ENCODE peak calls at places on chromosomes 5 and 9, in four cellular contexts. V is K562, W is HepG2, Q is GM12878. G is an unnamed sample.

GRCh38 chr5:466661-467310 is 23.8 kb downstream of the EXOC3 start:
- DNase-seq in W (no peak), V (no peak), Q (no peak), G (peak; percentile 7)

GRCh38 chr5:149049371-149049781 is 13.5 kb downstream of the SH3TC2 start:
- DNase-seq in W (peak; percentile 47), V (no peak), Q (no peak), G (no peak)

GRCh38 chr9:693460-694390 is 147.8 kb upstream of the DMRT1 start:
- DNase-seq in W (no peak), Q (no peak), V (no peak), G (no peak)

GRCh38 chr9:106878943-106879916 is 16.3 kb downstream of the ZNF462 start:
- DNase-seq in W (no peak), V (no peak), Q (no peak), G (no peak)

GRCh38 chr5:38765461-38765861 is 80.4 kb upstream of the OSMR start:
- DNase-seq in Q (no peak), W (no peak), V (no peak), G (no peak)

GRCh38 chr9:98101868-98102273 is 17.2 kb downstream of the TRIM14 start:
- DNase-seq in W (no peak), V (no peak), Q (peak; percentile 99), G (no peak)

GRCh38 chr5:172680921-172681320 is 39.9 kb downstream of the NEURL1B start:
- DNase-seq in V (no peak), Q (no peak), W (no peak), G (no peak)

GRCh38 chr5:124908603-124909451 is 162.4 kb upstream of the ZNF608 start:
- DNase-seq in V (no peak), Q (peak; percentile 75), W (peak; percentile 6), G (no peak)

GRCh38 chr9:131258186-131258585 is 18.1 kb downstream of the FAM78A start:
- DNase-seq in W (no peak), Q (no peak), V (peak; percentile 49), G (no peak)

GRCh38 chr9:99463144-99463543 is 241.1 kb downstream of the SEC61B start:
- DNase-seq in V (no peak), Q (no peak), W (no peak), G (no peak)

GRCh38 chr5:103272377-103272776 is 13.8 kb downstream of the MACIR start:
- DNase-seq in W (no peak), V (no peak), Q (no peak), G (no peak)

GRCh38 chr5:171419663-171420428 is 399 bp downstream of the FGF18 start:
- DNase-seq in W (no peak), V (no peak), Q (no peak), G (peak; percentile 52)

DNA sequence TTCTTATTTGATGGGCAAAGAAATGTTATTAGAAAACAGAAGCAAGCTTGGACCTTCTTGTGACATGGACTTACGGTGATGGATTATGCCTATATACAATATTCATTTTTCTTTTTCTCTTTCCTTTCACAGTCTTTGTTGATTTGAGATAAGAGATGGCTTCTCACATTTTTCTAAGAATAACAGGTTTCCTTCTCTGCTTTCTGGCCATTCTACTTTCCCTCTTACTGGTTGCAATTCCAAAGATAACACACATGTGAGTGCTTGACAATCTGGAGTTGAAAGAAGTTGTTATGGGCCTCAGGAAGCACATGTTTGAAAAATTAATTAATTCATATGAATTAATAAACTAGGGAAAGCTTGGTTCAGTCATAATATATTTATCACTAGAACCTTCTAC is 89.8 kb upstream of the RPS23 start:
- DNase-seq in W (no peak), V (no peak), Q (no peak), G (no peak)
- TF ChIP-seq ATF3 in W (no peak), V (no peak), Q (no peak), G (no peak)

DNA sequence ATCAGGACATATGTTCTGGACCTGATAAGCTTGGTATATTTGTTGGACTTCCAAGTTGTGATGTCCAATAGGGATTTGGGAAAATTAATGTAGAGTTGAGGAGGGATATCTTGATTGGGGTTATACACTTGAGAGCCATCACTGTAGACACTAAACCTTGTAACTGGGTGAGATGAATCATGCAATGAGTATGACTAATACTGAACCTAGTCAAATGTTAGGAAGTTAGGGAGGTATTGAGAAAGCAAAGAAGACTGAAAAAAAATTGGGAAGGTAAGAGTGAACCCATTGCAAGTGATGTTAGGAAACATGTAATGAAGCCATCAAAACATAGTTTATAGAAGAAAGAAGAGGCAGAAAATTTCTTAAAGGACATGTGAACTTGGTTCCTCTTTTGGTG is 668.4 kb upstream of the CDH9 start:
- DNase-seq in W (no peak), V (no peak), Q (no peak), G (no peak)
- TF ChIP-seq TCF7 in W (no peak), V (no peak), Q (no peak), G (no peak)

DNA sequence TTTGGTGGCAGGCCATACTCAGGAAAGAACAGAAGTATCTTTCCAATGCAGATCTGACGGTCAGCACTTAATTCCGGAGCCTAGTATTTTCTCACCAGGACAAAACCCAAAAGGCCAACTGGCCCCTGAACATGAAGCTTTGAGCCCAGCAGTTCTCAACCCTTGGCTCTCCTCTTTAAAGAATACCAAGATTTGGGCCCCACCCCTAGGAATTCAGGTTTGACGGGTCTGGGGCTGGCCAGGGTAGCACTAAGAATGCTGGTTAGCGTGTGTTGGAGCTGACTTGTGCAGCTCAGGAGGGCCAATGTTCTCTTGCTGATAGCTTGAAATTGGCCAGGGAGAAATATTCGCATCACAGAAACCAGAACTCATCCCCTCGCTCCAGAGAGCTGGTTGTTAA is 88.3 kb upstream of the PTCH1 start:
- DNase-seq in V (no peak), Q (no peak), W (no peak), G (peak; percentile 50)
- TF ChIP-seq ATF3 in V (no peak), Q (no peak), W (no peak), G (no peak)

GRCh38 chr9:136059321-136059791 is 35.7 kb downstream of the NACC2 start:
- DNase-seq in Q (no peak), V (no peak), W (no peak), G (peak; percentile 12)

GRCh38 chr9:136061405-136061804 is 33.7 kb downstream of the NACC2 start:
- DNase-seq in W (no peak), V (no peak), Q (no peak), G (peak; percentile 9)

GRCh38 chr9:136059851-136060670 is 35.0 kb downstream of the NACC2 start:
- DNase-seq in Q (no peak), W (no peak), V (no peak), G (peak; percentile 11)

GRCh38 chr9:136058801-136059302 is 36.2 kb downstream of the NACC2 start:
- DNase-seq in Q (no peak), V (no peak), W (no peak), G (peak; percentile 13)

GRCh38 chr9:136060671-136061371 is 34.3 kb downstream of the NACC2 start:
- DNase-seq in Q (no peak), V (no peak), W (no peak), G (peak; percentile 4)
- TF ChIP-seq TCF7 in Q (no peak), V (no peak), W (no peak), G (no peak)

GRCh38 chr9:38761999-38762398 is 42.1 kb upstream of the FAM240B start:
- DNase-seq in V (no peak), W (no peak), Q (no peak), G (no peak)

GRCh38 chr9:38761334-38761733 is 41.4 kb upstream of the FAM240B start:
- DNase-seq in Q (no peak), W (no peak), V (no peak), G (no peak)
- TF ChIP-seq ATF3 in Q (no peak), W (no peak), V (no peak), G (no peak)

DNA sequence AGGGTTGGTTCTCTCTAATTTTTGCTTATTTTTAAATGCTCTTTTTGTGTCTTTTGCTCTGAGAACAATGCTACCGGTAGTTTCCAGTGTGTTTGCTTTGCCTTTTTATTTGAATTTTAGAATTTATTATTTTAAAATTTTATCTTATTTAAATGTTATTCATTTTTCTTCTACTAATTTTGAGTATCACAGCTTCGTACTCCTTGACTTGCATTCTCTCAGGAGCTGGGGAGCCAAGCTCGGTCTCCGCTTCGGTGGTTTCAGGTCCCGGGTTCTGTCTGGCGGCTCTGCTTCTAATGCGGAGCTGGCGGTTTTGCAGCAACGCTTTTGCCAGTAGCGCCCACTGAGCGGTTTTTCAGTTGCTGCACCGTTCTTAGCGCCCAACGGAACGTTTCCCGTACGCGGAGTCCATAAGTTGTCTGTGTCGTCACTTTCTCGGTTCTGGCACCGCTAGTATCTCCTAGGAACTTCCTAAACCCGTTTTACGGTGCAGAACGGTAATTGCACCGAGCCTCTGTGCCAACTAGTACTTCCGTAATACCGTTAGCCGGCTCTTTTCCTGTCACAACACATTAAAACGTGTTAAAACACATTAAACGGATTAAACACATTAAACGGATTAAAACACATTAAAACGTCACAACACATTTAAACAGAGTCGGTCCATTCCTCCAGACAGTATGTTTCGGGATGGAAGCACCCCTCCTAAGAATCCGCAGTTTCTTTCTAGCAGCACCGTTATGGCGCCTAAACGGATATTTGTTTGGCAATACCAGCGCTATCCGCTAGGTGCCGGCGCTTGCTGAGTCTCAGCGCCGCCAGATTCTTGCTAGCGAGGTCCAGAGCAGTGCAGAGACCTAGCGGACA is 45.6 kb downstream of the ANXA2R start:
- DNase-seq in Q (no peak), V (peak; percentile 70), W (peak; percentile 81), G (peak; percentile 90)
- TF ChIP-seq TCF7 in Q (no peak), V (no peak), W (no peak), G (no peak)

DNA sequence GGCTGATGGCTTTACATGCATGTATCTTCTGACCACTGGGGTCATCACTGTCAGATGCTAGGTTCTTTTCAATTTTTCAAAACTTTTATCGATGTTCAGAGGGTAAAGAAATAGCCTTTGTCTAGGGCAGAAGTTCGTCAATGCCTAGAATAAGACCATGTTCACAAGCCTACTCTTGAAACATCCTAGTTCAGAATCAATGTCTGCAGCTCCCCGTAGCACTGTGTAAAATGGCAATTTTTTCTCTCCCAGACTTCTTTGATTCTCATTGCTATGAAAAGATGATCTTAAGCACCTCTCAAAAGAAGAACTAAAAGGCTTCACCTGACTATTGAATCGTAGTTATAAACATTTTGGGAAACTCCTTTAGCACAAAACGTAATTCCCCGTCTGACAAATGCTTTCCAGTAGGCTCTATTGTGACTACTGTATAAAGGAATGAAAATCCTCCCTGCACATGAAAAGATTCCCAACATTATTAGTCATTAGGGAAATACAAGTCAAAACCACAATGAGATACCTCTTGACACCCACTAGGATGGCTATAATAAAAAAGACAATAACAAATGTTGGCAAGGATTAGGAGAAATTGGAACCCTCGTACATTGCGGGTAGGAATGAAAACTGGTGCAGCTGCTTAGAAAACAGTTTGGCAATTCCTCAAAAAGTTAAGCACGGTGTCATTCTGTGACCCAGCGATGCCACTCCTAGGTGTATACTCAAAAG is 263.5 kb downstream of the ARHGAP26 start:
- DNase-seq in W (no peak), Q (no peak), V (no peak), G (no peak)
- TF ChIP-seq ATF3 in W (no peak), Q (no peak), V (no peak), G (no peak)

GRCh38 chr5:169083394-169084018 is 217.4 kb downstream of the SLIT3 start:
- DNase-seq in V (no peak), Q (no peak), W (peak; percentile 33), G (no peak)
- TF ChIP-seq TCF7 in V (no peak), Q (no peak), W (peak; percentile 85), G (no peak)